ENCODE peak calls at places on chromosomes 11 and 22, in four cellular contexts. One of them, this sample, is unnamed. For H3K9me3 and H3K36me3, the result is how much of the 10 kb centered on the place peaks cover.

GRCh38 chr22:41380993-41381328 is 781 bp upstream of the TEF start:
- DNase-seq in ovary: no peak
- DNase-seq in left ventricle myocardium inferior: no peak
- DNase-seq in right lobe of liver: no peak
- DNase-seq in this sample: peak

GRCh38 chr11:9759519-9760179 is 95.8 kb downstream of the SWAP70 start:
- DNase-seq in ovary: peak
- DNase-seq in left ventricle myocardium inferior: peak
- DNase-seq in right lobe of liver: peak
- DNase-seq in this sample: peak

GRCh38 chr11:5722622-5723021 is 13.6 kb upstream of the OR56B1 start:
- DNase-seq in ovary: no peak
- DNase-seq in left ventricle myocardium inferior: no peak
- DNase-seq in right lobe of liver: no peak
- DNase-seq in this sample: no peak

GRCh38 chr11:126613272-126613671 is 257.8 kb downstream of the ST3GAL4 start:
- DNase-seq in ovary: no peak
- DNase-seq in left ventricle myocardium inferior: no peak
- DNase-seq in right lobe of liver: no peak
- DNase-seq in this sample: no peak

GRCh38 chr11:44973634-44974401 is 23.1 kb upstream of the TP53I11 start:
- DNase-seq in ovary: no peak
- DNase-seq in left ventricle myocardium inferior: no peak
- DNase-seq in right lobe of liver: no peak
- DNase-seq in this sample: no peak

GRCh38 chr22:43419371-43420080 is 7.7 kb downstream of the MPPED1 start:
- DNase-seq in ovary: no peak
- DNase-seq in left ventricle myocardium inferior: no peak
- DNase-seq in right lobe of liver: no peak
- DNase-seq in this sample: no peak

GRCh38 chr22:31637938-31638618 is 23.9 kb downstream of the PISD start:
- DNase-seq in ovary: no peak
- DNase-seq in left ventricle myocardium inferior: peak
- DNase-seq in right lobe of liver: no peak
- DNase-seq in this sample: no peak

GRCh38 chr11:61011950-61012830 is 40.7 kb downstream of the CD6 start:
- DNase-seq in ovary: no peak
- DNase-seq in left ventricle myocardium inferior: no peak
- DNase-seq in right lobe of liver: no peak
- DNase-seq in this sample: no peak

GRCh38 chr11:17014774-17015638 is 792 bp upstream of the PLEKHA7 start:
- DNase-seq in ovary: no peak
- DNase-seq in left ventricle myocardium inferior: no peak
- DNase-seq in right lobe of liver: no peak
- DNase-seq in this sample: no peak

GRCh38 chr11:65290448-65291165 is 24.1 kb upstream of the CDC42EP2 start:
- DNase-seq in ovary: peak
- DNase-seq in left ventricle myocardium inferior: peak
- DNase-seq in right lobe of liver: peak
- DNase-seq in this sample: peak

GRCh38 chr11:94725071-94725470 is 43.1 kb upstream of the AMOTL1 start:
- DNase-seq in ovary: no peak
- DNase-seq in left ventricle myocardium inferior: no peak
- DNase-seq in right lobe of liver: no peak
- DNase-seq in this sample: no peak

GRCh38 chr11:5857590-5857989 is at the start of gene OR52E8:
- DNase-seq in ovary: no peak
- DNase-seq in left ventricle myocardium inferior: no peak
- DNase-seq in right lobe of liver: no peak
- DNase-seq in this sample: no peak

GRCh38 chr22:27581688-27582087 is 219.9 kb downstream of the MN1 start:
- DNase-seq in ovary: peak
- DNase-seq in left ventricle myocardium inferior: peak
- DNase-seq in right lobe of liver: no peak
- DNase-seq in this sample: peak

GRCh38 chr11:107712342-107712741 is 486 bp upstream of the SLN start:
- DNase-seq in ovary: no peak
- DNase-seq in left ventricle myocardium inferior: no peak
- DNase-seq in right lobe of liver: no peak
- DNase-seq in this sample: no peak

GRCh38 chr22:47445716-47446290 is 683.4 kb downstream of the TBC1D22A start:
- DNase-seq in ovary: peak
- DNase-seq in left ventricle myocardium inferior: no peak
- DNase-seq in right lobe of liver: no peak
- DNase-seq in this sample: no peak

GRCh38 chr22:47446331-47446730 is 683.9 kb downstream of the TBC1D22A start:
- DNase-seq in ovary: no peak
- DNase-seq in left ventricle myocardium inferior: no peak
- DNase-seq in right lobe of liver: no peak
- DNase-seq in this sample: no peak

GRCh38 chr22:47448231-47449035 is 686.0 kb downstream of the TBC1D22A start:
- DNase-seq in ovary: no peak
- DNase-seq in left ventricle myocardium inferior: no peak
- DNase-seq in right lobe of liver: no peak
- DNase-seq in this sample: no peak

GRCh38 chr22:47445212-47445611 is 682.8 kb downstream of the TBC1D22A start:
- DNase-seq in ovary: no peak
- DNase-seq in left ventricle myocardium inferior: no peak
- DNase-seq in right lobe of liver: no peak
- DNase-seq in this sample: no peak

GRCh38 chr22:47446821-47447810 is 684.7 kb downstream of the TBC1D22A start:
- DNase-seq in ovary: no peak
- DNase-seq in left ventricle myocardium inferior: no peak
- DNase-seq in right lobe of liver: no peak
- DNase-seq in this sample: no peak
- H3K9me3 ChIP-seq in ovary: under half
- H3K9me3 ChIP-seq in left ventricle myocardium inferior: under half
- H3K9me3 ChIP-seq in right lobe of liver: under half
- H3K9me3 ChIP-seq in this sample: under half

GRCh38 chr11:75271730-75272129 is 31.2 kb downstream of the TPBGL start:
- DNase-seq in ovary: no peak
- DNase-seq in left ventricle myocardium inferior: peak
- DNase-seq in right lobe of liver: peak
- DNase-seq in this sample: no peak
- H3K36me3 ChIP-seq in ovary: under half
- H3K36me3 ChIP-seq in left ventricle myocardium inferior: half or more
- H3K36me3 ChIP-seq in right lobe of liver: under half
- H3K36me3 ChIP-seq in this sample: under half

GRCh38 chr11:71164186-71164585 is 88.2 kb downstream of the SHANK2 start:
- DNase-seq in ovary: no peak
- DNase-seq in left ventricle myocardium inferior: no peak
- DNase-seq in right lobe of liver: no peak
- DNase-seq in this sample: no peak
- H3K9me3 ChIP-seq in ovary: under half
- H3K9me3 ChIP-seq in left ventricle myocardium inferior: under half
- H3K9me3 ChIP-seq in right lobe of liver: under half
- H3K9me3 ChIP-seq in this sample: under half

GRCh38 chr22:37860796-37861421 is 11.7 kb downstream of the EIF3L start:
- DNase-seq in ovary: no peak
- DNase-seq in left ventricle myocardium inferior: no peak
- DNase-seq in right lobe of liver: no peak
- DNase-seq in this sample: no peak
- H3K36me3 ChIP-seq in ovary: under half
- H3K36me3 ChIP-seq in left ventricle myocardium inferior: half or more
- H3K36me3 ChIP-seq in right lobe of liver: under half
- H3K36me3 ChIP-seq in this sample: half or more

DNA sequence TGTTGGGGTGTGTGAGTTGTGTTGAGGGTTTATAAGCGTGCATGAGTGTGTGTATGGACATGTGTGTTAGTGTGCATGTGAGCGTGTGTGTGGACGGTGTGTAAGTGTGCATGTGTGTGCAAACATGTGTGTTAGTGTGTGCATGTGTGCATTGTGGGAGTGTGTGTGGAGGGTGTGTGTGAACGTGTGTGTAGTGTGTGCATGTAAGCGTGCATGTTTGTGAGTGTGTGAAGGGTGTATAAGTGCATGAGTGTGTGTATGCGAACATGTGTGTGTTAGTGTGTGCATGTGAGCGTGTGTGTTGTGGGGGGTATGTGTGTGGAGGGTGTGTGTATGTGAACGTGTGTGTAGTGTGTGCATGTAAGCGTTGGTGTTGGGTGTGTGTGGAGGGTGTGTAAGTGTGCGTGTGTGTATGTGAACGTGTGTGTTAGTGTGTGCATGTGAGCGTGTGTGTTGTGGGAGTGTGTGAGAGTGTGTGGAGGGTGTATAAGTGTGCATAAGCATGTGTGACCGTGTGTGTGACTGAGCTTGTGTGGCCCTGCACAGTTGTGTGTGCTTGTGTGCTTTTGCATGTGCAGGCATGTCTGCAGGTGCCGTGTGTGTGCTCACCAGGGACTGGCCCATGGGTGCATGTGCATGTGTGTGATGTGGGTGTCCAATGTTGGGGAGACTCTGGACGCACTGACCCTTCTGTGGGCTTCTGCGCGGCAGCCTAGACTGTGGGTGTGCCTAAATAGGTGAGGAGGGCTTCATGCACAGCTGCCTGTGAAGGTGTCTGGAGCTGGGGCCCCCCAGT is 866.2 kb downstream of the TBC1D22A start:
- DNase-seq in ovary: no peak
- DNase-seq in left ventricle myocardium inferior: no peak
- DNase-seq in right lobe of liver: no peak
- DNase-seq in this sample: no peak
- H3K9me3 ChIP-seq in ovary: under half
- H3K9me3 ChIP-seq in left ventricle myocardium inferior: under half
- H3K9me3 ChIP-seq in right lobe of liver: under half
- H3K9me3 ChIP-seq in this sample: under half

GRCh38 chr11:37264783-37265182 is 666.7 kb upstream of the RAG2 start:
- DNase-seq in ovary: no peak
- DNase-seq in left ventricle myocardium inferior: no peak
- DNase-seq in right lobe of liver: no peak
- DNase-seq in this sample: no peak

GRCh38 chr11:37264060-37264459 is 666.0 kb upstream of the RAG2 start:
- DNase-seq in ovary: no peak
- DNase-seq in left ventricle myocardium inferior: no peak
- DNase-seq in right lobe of liver: no peak
- DNase-seq in this sample: no peak

DNA sequence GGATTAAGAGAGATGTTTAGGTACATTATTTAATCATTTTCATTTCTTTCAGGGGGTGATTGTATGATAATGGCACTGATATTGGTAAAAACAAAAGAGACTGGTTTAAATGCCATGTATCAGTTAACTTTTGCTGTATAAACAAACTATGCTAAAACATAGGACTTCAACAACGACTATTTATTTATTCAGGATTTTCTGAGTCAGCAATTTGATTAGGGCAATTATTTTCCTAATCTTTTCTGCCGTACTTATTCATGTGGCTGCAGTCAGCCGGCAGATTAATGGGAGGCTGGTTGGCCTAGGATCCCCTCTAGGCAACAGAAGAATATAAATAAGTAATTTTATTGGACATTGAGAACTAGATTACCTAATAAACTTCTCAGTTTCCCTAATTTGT is 661.7 kb upstream of the RAG2 start:
- DNase-seq in ovary: no peak
- DNase-seq in left ventricle myocardium inferior: no peak
- DNase-seq in right lobe of liver: no peak
- DNase-seq in this sample: no peak
- H3K36me3 ChIP-seq in ovary: under half
- H3K36me3 ChIP-seq in left ventricle myocardium inferior: under half
- H3K36me3 ChIP-seq in right lobe of liver: under half
- H3K36me3 ChIP-seq in this sample: under half

GRCh38 chr11:69948256-69949141 is 129.3 kb upstream of the FGF3 start:
- DNase-seq in ovary: no peak
- DNase-seq in left ventricle myocardium inferior: peak
- DNase-seq in right lobe of liver: no peak
- DNase-seq in this sample: peak
- H3K9me3 ChIP-seq in ovary: under half
- H3K9me3 ChIP-seq in left ventricle myocardium inferior: under half
- H3K9me3 ChIP-seq in right lobe of liver: under half
- H3K9me3 ChIP-seq in this sample: under half

GRCh38 chr11:83057721-83058120 is 14.0 kb downstream of the RAB30 start:
- DNase-seq in ovary: no peak
- DNase-seq in left ventricle myocardium inferior: no peak
- DNase-seq in right lobe of liver: no peak
- DNase-seq in this sample: no peak
- H3K36me3 ChIP-seq in ovary: under half
- H3K36me3 ChIP-seq in left ventricle myocardium inferior: under half
- H3K36me3 ChIP-seq in right lobe of liver: under half
- H3K36me3 ChIP-seq in this sample: under half

This sample was measured in psoas muscle.